ENCODE peak calls at places on chromosomes 1 and 21, in ten cellular contexts. R, H, E, X, Y, M, O, S, N and F are unnamed samples. For H3K4me1, the result is how much of the 10 kb centered on the place peaks cover.

GRCh38 chr1:117092594-117092993 is 29.0 kb downstream of the TRIM45 start:
- DNase-seq in N (no peak), O (no peak), Y (no peak), M (no peak), H (no peak), X (no peak), E (no peak), S (no peak), R (no peak), F (no peak)

GRCh38 chr1:72547412-72547811 is 265.1 kb upstream of the NEGR1 start:
- DNase-seq in Y (peak), X (no peak), O (no peak), E (no peak), N (no peak), H (no peak), R (no peak), M (no peak), S (no peak), F (no peak)

GRCh38 chr1:19799877-19800804 is at the start of gene TMCO4:
- DNase-seq in H (peak), E (peak), X (peak), S (peak), R (peak), O (peak), Y (peak), N (peak), M (peak), F (peak)

GRCh38 chr1:117809764-117810163 is 119.7 kb downstream of the GDAP2 start:
- DNase-seq in E (no peak), S (no peak), H (no peak), R (no peak), M (no peak), X (no peak), N (no peak), O (no peak), Y (peak), F (no peak)

GRCh38 chr1:153842006-153842471 is 66.8 kb downstream of the SLC27A3 start:
- DNase-seq in M (no peak), H (no peak), O (no peak), X (no peak), S (peak), R (no peak), Y (no peak), E (no peak), N (no peak), F (no peak)

GRCh38 chr1:154971341-154971998 is 923 bp upstream of the SHC1 start:
- DNase-seq in N (no peak), S (no peak), E (peak), X (no peak), H (no peak), R (no peak), M (peak), O (peak), Y (no peak), F (peak)

GRCh38 chr1:178134061-178134460 is 40.2 kb downstream of the RASAL2 start:
- DNase-seq in S (no peak), R (no peak), X (no peak), E (no peak), N (no peak), Y (peak), H (no peak), M (no peak), O (no peak), F (no peak)

GRCh38 chr1:89271616-89272015 is 1.0 kb downstream of the GBP5 start:
- DNase-seq in R (no peak), O (peak), E (no peak), N (no peak), H (no peak), X (no peak), M (no peak), Y (no peak), S (no peak), F (no peak)

GRCh38 chr1:213389061-213389581 is 338.1 kb downstream of the RPS6KC1 start:
- DNase-seq in H (no peak), O (no peak), S (no peak), X (no peak), R (no peak), Y (no peak), M (no peak), N (peak), E (no peak), F (no peak)

GRCh38 chr1:176567190-176567794 is 104.3 kb downstream of the PAPPA2 start:
- DNase-seq in M (no peak), Y (peak), O (no peak), N (no peak), S (no peak), H (no peak), R (no peak), E (no peak), X (no peak), F (no peak)

GRCh38 chr1:118204106-118204505 is 19.1 kb upstream of the SPAG17 start:
- DNase-seq in Y (no peak), S (no peak), E (no peak), R (no peak), X (no peak), H (no peak), O (no peak), M (no peak), N (no peak), F (no peak)

GRCh38 chr1:91885331-91885715 is 628 bp downstream of the TGFBR3 start:
- DNase-seq in M (peak), H (peak), Y (peak), X (no peak), N (peak), R (no peak), O (peak), S (peak), E (no peak), F (peak)

GRCh38 chr1:91282695-91283420 is 121.8 kb downstream of the HFM1 start:
- DNase-seq in M (no peak), E (peak), Y (peak), O (peak), H (peak), R (peak), X (no peak), S (no peak), N (no peak), F (no peak)

GRCh38 chr1:94416901-94417701 is 1.1 kb upstream of the ABCD3 start:
- DNase-seq in Y (peak), M (no peak), O (no peak), N (no peak), R (peak), X (no peak), S (no peak), E (peak), H (no peak), F (no peak)

GRCh38 chr1:12460911-12461621 is 156.9 kb downstream of the DHRS3 start:
- DNase-seq in H (no peak), N (peak), Y (no peak), E (no peak), S (peak), R (peak), X (no peak), O (peak), M (no peak), F (no peak)

GRCh38 chr1:231518485-231519035 is 9.9 kb upstream of the TSNAX start:
- DNase-seq in Y (no peak), M (no peak), R (no peak), O (no peak), X (no peak), H (no peak), S (no peak), E (no peak), N (no peak), F (no peak)

GRCh38 chr1:6544831-6545230 is 9.5 kb downstream of the NOL9 start:
- DNase-seq in S (no peak), Y (peak), X (no peak), E (no peak), H (no peak), N (no peak), R (no peak), O (no peak), M (no peak), F (no peak)

GRCh38 chr1:213162338-213162737 is 111.3 kb downstream of the RPS6KC1 start:
- DNase-seq in E (no peak), X (no peak), R (no peak), S (no peak), M (no peak), Y (peak), H (no peak), O (no peak), N (no peak), F (no peak)

GRCh38 chr21:45401054-45401518 is 3.9 kb upstream of the COL18A1 start:
- DNase-seq in X (no peak), N (no peak), E (no peak), H (no peak), M (no peak), Y (no peak), R (no peak), O (no peak), S (no peak), F (no peak)

GRCh38 chr1:175364424-175365076 is 172.0 kb upstream of the KIAA0040 start:
- DNase-seq in Y (no peak), X (no peak), N (no peak), S (no peak), M (no peak), H (no peak), O (no peak), R (no peak), E (no peak), F (no peak)

GRCh38 chr21:38780879-38781278 is 24.9 kb upstream of the ETS2 start:
- DNase-seq in E (no peak), N (no peak), R (no peak), O (no peak), Y (peak), M (no peak), X (no peak), H (no peak), S (no peak), F (no peak)

GRCh38 chr1:227725036-227725435 is 10.1 kb downstream of the JMJD4 start:
- DNase-seq in M (no peak), Y (no peak), R (no peak), O (no peak), H (no peak), N (no peak), E (no peak), X (no peak), S (no peak), F (no peak)

GRCh38 chr1:4671828-4672227 is 17.4 kb downstream of the AJAP1 start:
- DNase-seq in E (no peak), X (no peak), Y (no peak), R (no peak), S (no peak), O (no peak), M (no peak), H (no peak), N (no peak), F (no peak)

GRCh38 chr1:96695954-96696353 is 25.6 kb upstream of the PTBP2 start:
- DNase-seq in Y (no peak), H (no peak), M (no peak), S (no peak), N (no peak), X (no peak), O (no peak), E (no peak), R (no peak), F (no peak)

GRCh38 chr1:92219028-92219427 is 1.3 kb downstream of the C1orf146 start:
- DNase-seq in M (no peak), Y (no peak), O (no peak), S (no peak), R (no peak), H (no peak), N (no peak), X (no peak), E (no peak), F (no peak)

GRCh38 chr1:179127163-179127895 is 45.5 kb downstream of the TOR3A start:
- DNase-seq in O (peak), N (no peak), E (no peak), M (no peak), S (no peak), R (no peak), Y (peak), X (no peak), H (no peak), F (no peak)

GRCh38 chr1:156316909-156317308 is 17.8 kb upstream of the VHLL start:
- DNase-seq in O (no peak), N (no peak), S (no peak), E (no peak), Y (no peak), R (no peak), X (no peak), H (no peak), M (no peak), F (no peak)

GRCh38 chr1:108533351-108534083 is 26.4 kb upstream of the EEIG2 start:
- DNase-seq in M (no peak), R (peak), X (no peak), H (peak), N (no peak), Y (no peak), S (no peak), E (no peak), O (no peak), F (no peak)

GRCh38 chr1:25748531-25749205 is 51.3 kb upstream of the SELENON start:
- DNase-seq in Y (no peak), S (no peak), N (no peak), E (no peak), R (no peak), O (no peak), H (no peak), X (no peak), M (peak), F (no peak)

GRCh38 chr1:89363196-89363595 is 663 bp upstream of the GBP6 start:
- DNase-seq in X (no peak), E (no peak), N (no peak), H (no peak), Y (peak), O (no peak), M (no peak), R (no peak), S (no peak), F (no peak)

GRCh38 chr1:37697090-37697489 is 4.8 kb downstream of the CDCA8 start:
- DNase-seq in M (no peak), Y (no peak), N (no peak), X (no peak), O (no peak), E (no peak), H (no peak), R (no peak), S (no peak), F (no peak)

GRCh38 chr1:119115301-119115700 is 25.2 kb downstream of the WARS2 start:
- DNase-seq in R (no peak), H (no peak), O (no peak), M (no peak), E (no peak), N (no peak), X (no peak), Y (no peak), S (no peak), F (no peak)

GRCh38 chr1:42529724-42530161 is 66.7 kb downstream of the CCDC30 start:
- DNase-seq in O (peak), R (no peak), H (no peak), N (no peak), S (no peak), M (no peak), X (no peak), E (no peak), Y (peak), F (no peak)

GRCh38 chr1:100353073-100353801 is 931 bp downstream of the CDC14A start:
- DNase-seq in S (peak), M (peak), O (peak), Y (peak), X (peak), N (peak), H (peak), R (no peak), E (no peak), F (peak)

GRCh38 chr1:107459204-107459904 is 318.5 kb downstream of the NTNG1 start:
- DNase-seq in E (no peak), H (no peak), X (no peak), N (no peak), R (no peak), M (no peak), O (no peak), S (no peak), Y (no peak), F (no peak)

GRCh38 chr1:201590474-201590873 is 51.5 kb downstream of the NAV1 start:
- DNase-seq in Y (no peak), S (no peak), X (no peak), R (no peak), N (no peak), M (no peak), E (no peak), O (no peak), H (no peak), F (peak)

GRCh38 chr1:114298059-114298458 is 144.4 kb upstream of the SYT6 start:
- DNase-seq in O (no peak), M (no peak), Y (no peak), E (no peak), N (no peak), R (no peak), X (no peak), S (no peak), H (no peak), F (no peak)

GRCh38 chr1:1232224-1232800 is at the start of gene B3GALT6:
- DNase-seq in N (no peak), Y (no peak), M (no peak), X (no peak), S (no peak), H (no peak), E (no peak), O (no peak), R (peak), F (no peak)

GRCh38 chr1:150979723-150980056 is 2.4 kb upstream of the ANXA9 start:
- DNase-seq in H (no peak), N (no peak), S (no peak), O (no peak), X (no peak), R (no peak), E (no peak), M (no peak), Y (no peak), F (no peak)

GRCh38 chr1:150981177-150981804 is 801 bp upstream of the ANXA9 start:
- DNase-seq in E (no peak), X (no peak), R (peak), N (no peak), Y (no peak), O (no peak), H (peak), S (peak), M (no peak), F (no peak)

GRCh38 chr1:150976401-150976821 is 1.8 kb upstream of the CERS2 start:
- DNase-seq in H (no peak), M (no peak), X (no peak), S (no peak), N (no peak), Y (no peak), O (no peak), R (no peak), E (no peak), F (no peak)

GRCh38 chr1:150976879-150977694 is 2.5 kb upstream of the CERS2 start:
- DNase-seq in X (peak), S (peak), E (peak), O (peak), H (peak), N (peak), Y (peak), M (peak), R (peak), F (peak)

GRCh38 chr1:150979007-150979722 is 2.9 kb upstream of the ANXA9 start:
- DNase-seq in H (peak), S (peak), X (peak), R (peak), N (peak), M (peak), Y (peak), E (peak), O (peak), F (peak)
- H3K4me1 ChIP-seq in H (half or more), S (under half), X (under half), R (under half), N (half or more), M (under half), Y (under half), E (under half), O (under half), F (under half)

GRCh38 chr1:229116114-229116513 is 154.8 kb upstream of the RAB4A start:
- DNase-seq in Y (no peak), N (no peak), H (no peak), R (no peak), E (no peak), O (no peak), S (peak), X (no peak), M (no peak), F (no peak)
- H3K4me1 ChIP-seq in Y (under half), N (under half), H (under half), R (under half), E (under half), O (under half), S (under half), X (under half), M (under half), F (under half)

GRCh38 chr1:21935393-21935804 is 1.7 kb downstream of the HSPG2 start:
- DNase-seq in Y (peak), O (no peak), R (no peak), H (no peak), S (no peak), X (no peak), N (no peak), M (no peak), E (no peak), F (no peak)
- H3K4me1 ChIP-seq in Y (half or more), O (half or more), R (under half), H (half or more), S (half or more), X (under half), N (half or more), M (half or more), E (half or more), F (under half)

GRCh38 chr1:112707217-112708001 is 482 bp upstream of the RHOC start:
- DNase-seq in O (peak), Y (peak), N (peak), X (peak), S (peak), E (peak), R (peak), M (peak), H (peak), F (peak)
- H3K4me1 ChIP-seq in O (under half), Y (under half), N (under half), X (under half), S (under half), E (under half), R (under half), M (under half), H (under half), F (half or more)

GRCh38 chr1:206578115-206578935 is 33.9 kb downstream of the EIF2D start:
- DNase-seq in N (no peak), M (no peak), H (no peak), R (no peak), O (no peak), S (no peak), X (no peak), E (no peak), Y (no peak), F (no peak)
- H3K4me1 ChIP-seq in N (half or more), M (under half), H (under half), R (under half), O (under half), S (under half), X (half or more), E (under half), Y (under half), F (half or more)

DNA sequence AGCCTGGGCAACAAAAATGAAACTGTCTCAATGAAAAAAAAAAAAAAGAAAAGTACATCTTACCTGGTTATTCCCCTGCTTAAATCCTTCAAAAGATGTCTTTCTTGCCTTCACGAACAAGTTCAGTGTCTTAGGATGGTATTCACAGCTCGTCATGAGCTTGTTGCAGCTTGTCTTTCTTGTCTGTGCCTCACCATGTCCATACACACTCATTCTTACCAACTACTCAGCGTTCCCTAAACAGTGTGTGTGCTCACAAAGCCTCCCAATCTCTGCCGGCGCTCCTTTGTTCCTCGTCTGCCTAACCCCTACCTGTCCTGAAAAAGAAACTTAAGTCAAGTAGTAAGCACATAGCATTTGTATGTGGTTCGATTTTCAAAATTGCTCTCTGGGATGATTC is 31.1 kb downstream of the UBE4B start:
- DNase-seq in Y (no peak), N (no peak), X (no peak), S (no peak), R (no peak), M (no peak), H (no peak), O (no peak), E (no peak), F (no peak)
- H3K4me1 ChIP-seq in Y (under half), N (half or more), X (under half), S (under half), R (under half), M (half or more), H (under half), O (under half), E (half or more), F (under half)

DNA sequence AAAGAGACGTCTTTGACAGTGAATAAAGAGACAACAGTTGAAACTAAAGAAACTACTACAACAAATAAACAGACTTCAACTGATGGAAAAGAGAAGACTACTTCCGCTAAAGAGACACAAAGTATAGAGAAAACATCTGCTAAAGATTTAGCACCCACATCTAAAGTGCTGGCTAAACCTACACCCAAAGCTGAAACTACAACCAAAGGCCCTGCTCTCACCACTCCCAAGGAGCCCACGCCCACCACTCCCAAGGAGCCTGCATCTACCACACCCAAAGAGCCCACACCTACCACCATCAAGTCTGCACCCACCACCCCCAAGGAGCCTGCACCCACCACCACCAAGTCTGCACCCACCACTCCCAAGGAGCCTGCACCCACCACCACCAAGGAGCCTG is 68.5 kb downstream of the TPR start:
- DNase-seq in E (no peak), S (no peak), M (no peak), O (no peak), H (no peak), X (no peak), R (no peak), Y (no peak), N (no peak), F (no peak)
- H3K4me1 ChIP-seq in E (under half), S (under half), M (under half), O (under half), H (under half), X (under half), R (under half), Y (under half), N (under half), F (under half)

DNA sequence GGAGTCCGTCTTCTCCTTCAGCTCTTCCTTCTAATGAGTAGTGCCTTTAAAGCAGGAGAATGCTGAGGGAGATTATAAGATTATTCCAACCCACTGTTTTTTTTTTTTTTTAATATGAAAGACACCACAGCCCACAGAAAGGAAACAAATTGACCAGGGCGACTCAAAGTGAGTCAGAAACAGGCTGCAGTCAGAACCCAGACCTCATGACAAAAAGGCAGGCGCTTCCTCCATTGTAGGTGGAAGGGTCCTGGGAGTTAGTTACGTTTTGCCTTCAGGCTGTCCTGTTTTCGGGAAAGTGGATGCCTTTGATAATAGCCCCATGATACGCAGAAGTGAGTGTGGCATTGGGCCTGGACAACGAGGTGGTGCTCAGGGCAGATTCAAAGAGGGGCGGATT is 21.0 kb downstream of the PLXNA2 start:
- DNase-seq in O (peak), S (no peak), H (no peak), R (no peak), E (no peak), M (no peak), N (no peak), Y (no peak), X (no peak), F (no peak)
- H3K4me1 ChIP-seq in O (half or more), S (under half), H (under half), R (under half), E (half or more), M (half or more), N (half or more), Y (under half), X (under half), F (under half)